ENCODE peak calls at places on chromosomes 6 and 20, in eight cellular contexts. E is AG04450; K is HFF-Myc; G is brain microvascular endothelial cell; D is fibroblast of the aortic adventitia; W is cardiac fibroblast; X is CD8-positive, alpha-beta T cell; F is A549. S is an unnamed sample.

GRCh38 chr6:36659271-36659670 is 19.2 kb upstream of the CDKN1A start:
- DNase-seq in F (no peak), G (no peak), K (peak; percentile 88), D (peak; percentile 99), W (peak; percentile 97), X (no peak), E (no peak), S (no peak)

GRCh38 chr20:62734881-62735280 is 26.2 kb downstream of the NTSR1 start:
- DNase-seq in E (no peak), F (no peak), D (no peak), X (no peak), W (no peak), G (no peak), K (no peak), S (no peak)

GRCh38 chr20:42524058-42524457 is 665.6 kb downstream of the PTPRT start:
- DNase-seq in W (no peak), D (no peak), F (no peak), G (no peak), K (no peak), E (no peak), X (no peak), S (no peak)

GRCh38 chr6:42417641-42418112 is 34.0 kb downstream of the TRERF1 start:
- DNase-seq in G (no peak), E (no peak), K (no peak), D (peak; percentile 36), F (no peak), X (peak; percentile 36), W (peak; percentile 44), S (no peak)

GRCh38 chr6:3356056-3356823 is 97.5 kb downstream of the PSMG4 start:
- DNase-seq in G (no peak), X (peak; percentile 52), E (no peak), K (no peak), F (peak; percentile 68), D (peak; percentile 82), W (peak; percentile 60), S (peak; percentile 95)

GRCh38 chr6:121522265-121522664 is 86.8 kb downstream of the GJA1 start:
- DNase-seq in F (peak; percentile 9), K (peak; percentile 90), G (peak; percentile 98), X (no peak), E (peak; percentile 86), W (peak; percentile 94), D (peak; percentile 95), S (no peak)

GRCh38 chr6:24686408-24686807 is 19.5 kb downstream of the ACOT13 start:
- DNase-seq in X (no peak), W (no peak), K (no peak), E (no peak), F (no peak), G (no peak), D (no peak), S (no peak)

GRCh38 chr6:30683980-30684338 is 2.5 kb downstream of the PPP1R18 start:
- DNase-seq in F (no peak), W (no peak), K (no peak), E (no peak), D (no peak), X (no peak), G (no peak), S (no peak)

GRCh38 chr20:431012-431904 is 23.2 kb downstream of the RBCK1 start:
- DNase-seq in G (peak; percentile 55), W (peak; percentile 76), F (peak; percentile 94), E (peak; percentile 23), D (peak; percentile 60), X (no peak), K (no peak), S (peak; percentile 64)

GRCh38 chr6:109316909-109317308 is 65.4 kb downstream of the CD164 start:
- DNase-seq in X (no peak), W (no peak), G (no peak), E (no peak), K (no peak), D (no peak), F (no peak), S (no peak)

GRCh38 chr6:109314313-109314712 is 68.0 kb downstream of the CD164 start:
- DNase-seq in E (no peak), G (no peak), F (no peak), K (no peak), X (no peak), W (no peak), D (no peak), S (no peak)

GRCh38 chr6:109315331-109316129 is 66.7 kb downstream of the CD164 start:
- DNase-seq in K (no peak), X (no peak), W (no peak), E (no peak), F (no peak), G (no peak), D (no peak), S (no peak)

GRCh38 chr6:109321752-109322151 is 60.5 kb downstream of the CD164 start:
- DNase-seq in F (no peak), W (no peak), D (no peak), G (no peak), E (no peak), X (no peak), K (no peak), S (no peak)

DNA sequence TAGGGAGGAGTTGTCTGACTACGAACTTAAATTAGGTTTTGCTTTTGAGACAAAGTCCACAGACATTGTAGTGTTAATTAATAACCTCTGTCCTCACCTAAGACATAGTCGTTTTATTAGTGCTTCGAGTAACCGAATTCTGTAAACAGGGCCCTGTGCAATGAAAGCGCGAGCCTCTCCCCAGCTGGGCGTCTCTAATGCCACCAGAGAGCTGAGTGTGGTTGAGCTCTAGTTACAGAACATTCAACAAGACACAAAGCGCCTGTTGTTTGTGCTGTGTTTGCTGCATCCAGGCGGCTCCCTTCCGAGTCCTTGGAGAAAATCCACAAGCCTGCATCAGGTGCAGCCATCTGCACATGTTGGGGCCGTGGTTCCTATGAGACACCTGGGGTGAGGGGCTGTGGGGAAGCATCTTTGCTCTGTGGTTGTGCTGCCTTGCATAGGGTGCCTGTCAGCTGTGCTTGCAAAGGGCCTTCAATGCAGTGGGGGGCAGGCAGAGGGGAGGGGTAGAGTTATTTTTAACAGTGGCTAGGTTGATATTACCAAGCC is 63.9 kb downstream of the CD164 start:
- DNase-seq in K (no peak), G (no peak), D (no peak), E (no peak), X (no peak), F (no peak), W (no peak), S (no peak)
- H3K4me3 ChIP-seq in K (no peak overlapping the region), G (no peak overlapping the region), D (no peak overlapping the region), E (no peak overlapping the region), X (no peak overlapping the region), F (no peak overlapping the region), W (no peak overlapping the region), S (no peak overlapping the region)

GRCh38 chr6:137740967-137741761 is 125.9 kb upstream of the TNFAIP3 start:
- DNase-seq in F (no peak), K (no peak), G (no peak), E (no peak), D (no peak), X (no peak), W (no peak), S (no peak)
- TF ChIP-seq CTCF in F (no peak), K (no peak), G (no peak), E (no peak), D (no peak), X (no peak), W (no peak), S (no peak)

GRCh38 chr6:156953125-156953477 is 175.9 kb downstream of the ARID1B start:
- DNase-seq in X (no peak), D (no peak), E (no peak), F (no peak), W (no peak), G (no peak), K (no peak), S (no peak)
- H3K4me3 ChIP-seq in X (no peak overlapping the region), D (peak overlapping the region; percentile 46), E (peak overlapping the region; percentile 21), F (peak overlapping the region; percentile 40), W (peak overlapping the region; percentile 29), G (peak overlapping the region; percentile 33), K (peak overlapping the region; percentile 1), S (peak overlapping the region; percentile 8)

GRCh38 chr20:3173582-3174441 is 463 bp upstream of the LZTS3 start:
- DNase-seq in D (peak; percentile 58), X (peak; percentile 90), K (no peak), G (peak; percentile 54), F (peak; percentile 92), W (peak; percentile 80), E (peak; percentile 23), S (no peak)
- TF ChIP-seq CTCF in D (peak; percentile 26), X (no peak), K (no peak), G (peak; percentile 24), F (no peak), W (peak; percentile 24), E (no peak), S (no peak)

DNA sequence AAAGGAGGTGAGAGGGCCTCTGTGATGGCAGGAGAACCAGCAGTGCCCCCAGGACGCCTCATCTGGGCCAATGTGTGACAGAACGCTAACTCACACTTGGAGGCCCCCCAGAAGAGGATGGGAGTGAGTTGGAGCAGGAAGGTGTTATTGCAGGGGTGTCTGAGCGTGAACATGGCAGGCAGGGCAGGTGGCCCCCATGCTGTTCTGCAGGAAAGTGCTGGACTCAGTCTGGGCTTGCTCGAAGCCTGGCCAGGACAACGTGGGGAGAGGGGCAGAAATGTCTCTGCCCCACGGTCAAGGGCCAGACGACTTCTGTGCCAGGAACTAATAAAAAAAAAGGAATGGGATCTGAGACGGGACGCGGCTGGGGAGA is 931 bp upstream of the EBF4 start:
- DNase-seq in F (no peak), E (no peak), W (no peak), K (no peak), D (no peak), X (no peak), G (no peak), S (no peak)
- H3K4me3 ChIP-seq in F (peak overlapping the region; percentile 88), E (peak overlapping the region; percentile 47), W (no peak overlapping the region), K (no peak overlapping the region), D (no peak overlapping the region), X (peak overlapping the region; percentile 28), G (no peak overlapping the region), S (no peak overlapping the region)

GRCh38 chr6:64732888-64733287 is 974.1 kb downstream of the EYS start:
- DNase-seq in K (no peak), D (no peak), W (peak; percentile 71), F (no peak), E (no peak), G (no peak), X (no peak), S (no peak)
- TF ChIP-seq CTCF in K (no peak), D (no peak), W (no peak), F (no peak), E (no peak), G (peak; percentile 30), X (no peak), S (peak; percentile 50)